ENCODE peak calls at places on chromosomes 2 and 18, in ten cellular contexts. One of them, this sample, is unnamed.

GRCh38 chr2:140650825-140651224 is 1480.0 kb downstream of the LRP1B start:
- DNase-seq in anterior cingulate cortex: no peak
- DNase-seq in skeletal muscle cell: peak
- DNase-seq in fibroblast of lung: peak
- DNase-seq in tibial artery: no peak
- DNase-seq in SW 1271: no peak
- DNase-seq in aorta: no peak
- DNase-seq in head of caudate nucleus: no peak
- DNase-seq in type B pancreatic cell: no peak
- DNase-seq in NCI-H69: no peak
- DNase-seq in this sample: no peak

GRCh38 chr2:73075477-73076373 is 4.2 kb upstream of the SFXN5 start:
- DNase-seq in head of caudate nucleus: peak
- DNase-seq in anterior cingulate cortex: peak
- DNase-seq in SW 1271: no peak
- DNase-seq in tibial artery: peak
- DNase-seq in type B pancreatic cell: no peak
- DNase-seq in aorta: peak
- DNase-seq in fibroblast of lung: peak
- DNase-seq in skeletal muscle cell: no peak
- DNase-seq in NCI-H69: no peak
- DNase-seq in this sample: no peak

GRCh38 chr18:57771183-57771582 is 31.9 kb downstream of the ATP8B1 start:
- DNase-seq in NCI-H69: peak
- DNase-seq in SW 1271: no peak
- DNase-seq in anterior cingulate cortex: no peak
- DNase-seq in skeletal muscle cell: no peak
- DNase-seq in fibroblast of lung: no peak
- DNase-seq in head of caudate nucleus: no peak
- DNase-seq in type B pancreatic cell: no peak
- DNase-seq in tibial artery: no peak
- DNase-seq in aorta: no peak
- DNase-seq in this sample: no peak

GRCh38 chr2:85133751-85134254 is 611 bp downstream of the TCF7L1 start:
- DNase-seq in type B pancreatic cell: peak
- DNase-seq in aorta: peak
- DNase-seq in head of caudate nucleus: no peak
- DNase-seq in NCI-H69: peak
- DNase-seq in SW 1271: no peak
- DNase-seq in skeletal muscle cell: no peak
- DNase-seq in fibroblast of lung: peak
- DNase-seq in tibial artery: peak
- DNase-seq in anterior cingulate cortex: no peak
- DNase-seq in this sample: no peak

GRCh38 chr2:164522561-164522981 is 98.7 kb downstream of the GRB14 start:
- DNase-seq in SW 1271: no peak
- DNase-seq in aorta: no peak
- DNase-seq in skeletal muscle cell: no peak
- DNase-seq in NCI-H69: no peak
- DNase-seq in anterior cingulate cortex: no peak
- DNase-seq in tibial artery: no peak
- DNase-seq in fibroblast of lung: no peak
- DNase-seq in head of caudate nucleus: no peak
- DNase-seq in type B pancreatic cell: no peak
- DNase-seq in this sample: no peak

GRCh38 chr18:79564441-79564840 is 115.2 kb upstream of the CTDP1 start:
- DNase-seq in anterior cingulate cortex: no peak
- DNase-seq in skeletal muscle cell: no peak
- DNase-seq in head of caudate nucleus: no peak
- DNase-seq in fibroblast of lung: no peak
- DNase-seq in type B pancreatic cell: no peak
- DNase-seq in SW 1271: no peak
- DNase-seq in NCI-H69: no peak
- DNase-seq in tibial artery: no peak
- DNase-seq in aorta: no peak
- DNase-seq in this sample: no peak

GRCh38 chr2:151826737-151827157 is 1.5 kb downstream of the ARL5A start:
- DNase-seq in tibial artery: no peak
- DNase-seq in NCI-H69: peak
- DNase-seq in skeletal muscle cell: no peak
- DNase-seq in type B pancreatic cell: no peak
- DNase-seq in head of caudate nucleus: no peak
- DNase-seq in anterior cingulate cortex: no peak
- DNase-seq in SW 1271: no peak
- DNase-seq in fibroblast of lung: peak
- DNase-seq in aorta: no peak
- DNase-seq in this sample: no peak

GRCh38 chr2:3348771-3349170 is 28.8 kb downstream of the EIPR1 start:
- DNase-seq in tibial artery: no peak
- DNase-seq in NCI-H69: peak
- DNase-seq in skeletal muscle cell: no peak
- DNase-seq in SW 1271: no peak
- DNase-seq in fibroblast of lung: no peak
- DNase-seq in aorta: no peak
- DNase-seq in type B pancreatic cell: no peak
- DNase-seq in anterior cingulate cortex: peak
- DNase-seq in head of caudate nucleus: peak
- DNase-seq in this sample: no peak

GRCh38 chr2:67259581-67260347 is 137.4 kb upstream of the ETAA1 start:
- DNase-seq in fibroblast of lung: peak
- DNase-seq in type B pancreatic cell: no peak
- DNase-seq in anterior cingulate cortex: no peak
- DNase-seq in NCI-H69: peak
- DNase-seq in skeletal muscle cell: peak
- DNase-seq in head of caudate nucleus: no peak
- DNase-seq in aorta: peak
- DNase-seq in tibial artery: peak
- DNase-seq in SW 1271: no peak
- DNase-seq in this sample: peak

GRCh38 chr2:44296653-44297052 is 21.4 kb downstream of the SLC3A1 start:
- DNase-seq in type B pancreatic cell: no peak
- DNase-seq in anterior cingulate cortex: no peak
- DNase-seq in aorta: no peak
- DNase-seq in skeletal muscle cell: no peak
- DNase-seq in SW 1271: no peak
- DNase-seq in NCI-H69: no peak
- DNase-seq in tibial artery: no peak
- DNase-seq in fibroblast of lung: no peak
- DNase-seq in head of caudate nucleus: no peak
- DNase-seq in this sample: no peak

GRCh38 chr2:210667726-210668125 is 111.3 kb downstream of the CPS1 start:
- DNase-seq in tibial artery: no peak
- DNase-seq in skeletal muscle cell: no peak
- DNase-seq in NCI-H69: no peak
- DNase-seq in type B pancreatic cell: no peak
- DNase-seq in anterior cingulate cortex: no peak
- DNase-seq in SW 1271: no peak
- DNase-seq in aorta: no peak
- DNase-seq in fibroblast of lung: no peak
- DNase-seq in head of caudate nucleus: no peak
- DNase-seq in this sample: no peak

GRCh38 chr2:228654707-228655106 is 473.2 kb upstream of the SPHKAP start:
- DNase-seq in head of caudate nucleus: no peak
- DNase-seq in NCI-H69: no peak
- DNase-seq in aorta: no peak
- DNase-seq in tibial artery: no peak
- DNase-seq in fibroblast of lung: no peak
- DNase-seq in SW 1271: no peak
- DNase-seq in skeletal muscle cell: no peak
- DNase-seq in anterior cingulate cortex: no peak
- DNase-seq in type B pancreatic cell: no peak
- DNase-seq in this sample: no peak

GRCh38 chr18:22467760-22468553 is 50.2 kb upstream of the CTAGE1 start:
- DNase-seq in skeletal muscle cell: peak
- DNase-seq in aorta: peak
- DNase-seq in SW 1271: no peak
- DNase-seq in tibial artery: peak
- DNase-seq in fibroblast of lung: peak
- DNase-seq in NCI-H69: no peak
- DNase-seq in head of caudate nucleus: no peak
- DNase-seq in anterior cingulate cortex: no peak
- DNase-seq in type B pancreatic cell: no peak
- DNase-seq in this sample: peak

GRCh38 chr2:110812726-110813645 is 80.6 kb downstream of the ACOXL start:
- DNase-seq in aorta: no peak
- DNase-seq in anterior cingulate cortex: no peak
- DNase-seq in tibial artery: no peak
- DNase-seq in fibroblast of lung: no peak
- DNase-seq in head of caudate nucleus: no peak
- DNase-seq in type B pancreatic cell: no peak
- DNase-seq in NCI-H69: no peak
- DNase-seq in skeletal muscle cell: no peak
- DNase-seq in SW 1271: no peak
- DNase-seq in this sample: no peak

GRCh38 chr18:27967938-27968803 is 208.8 kb downstream of the CDH2 start:
- DNase-seq in fibroblast of lung: no peak
- DNase-seq in NCI-H69: no peak
- DNase-seq in type B pancreatic cell: no peak
- DNase-seq in SW 1271: no peak
- DNase-seq in head of caudate nucleus: no peak
- DNase-seq in skeletal muscle cell: no peak
- DNase-seq in aorta: no peak
- DNase-seq in anterior cingulate cortex: no peak
- DNase-seq in tibial artery: no peak
- DNase-seq in this sample: no peak

GRCh38 chr2:190781604-190782198 is 98.9 kb upstream of the GLS start:
- DNase-seq in aorta: no peak
- DNase-seq in type B pancreatic cell: no peak
- DNase-seq in SW 1271: no peak
- DNase-seq in tibial artery: no peak
- DNase-seq in NCI-H69: peak
- DNase-seq in head of caudate nucleus: peak
- DNase-seq in fibroblast of lung: peak
- DNase-seq in skeletal muscle cell: no peak
- DNase-seq in anterior cingulate cortex: no peak
- DNase-seq in this sample: peak

GRCh38 chr2:61262699-61263098 is 100.7 kb downstream of the C2orf74 start:
- DNase-seq in NCI-H69: no peak
- DNase-seq in SW 1271: no peak
- DNase-seq in aorta: no peak
- DNase-seq in anterior cingulate cortex: no peak
- DNase-seq in tibial artery: no peak
- DNase-seq in head of caudate nucleus: no peak
- DNase-seq in type B pancreatic cell: no peak
- DNase-seq in skeletal muscle cell: no peak
- DNase-seq in fibroblast of lung: no peak
- DNase-seq in this sample: no peak

GRCh38 chr2:215851091-215851490 is 162.3 kb downstream of the MREG start:
- DNase-seq in SW 1271: no peak
- DNase-seq in NCI-H69: no peak
- DNase-seq in head of caudate nucleus: no peak
- DNase-seq in anterior cingulate cortex: no peak
- DNase-seq in aorta: no peak
- DNase-seq in type B pancreatic cell: no peak
- DNase-seq in fibroblast of lung: peak
- DNase-seq in tibial artery: no peak
- DNase-seq in skeletal muscle cell: no peak
- DNase-seq in this sample: peak

GRCh38 chr18:36365836-36366775 is 68.6 kb downstream of the FHOD3 start:
- DNase-seq in head of caudate nucleus: no peak
- DNase-seq in anterior cingulate cortex: no peak
- DNase-seq in fibroblast of lung: no peak
- DNase-seq in type B pancreatic cell: no peak
- DNase-seq in aorta: no peak
- DNase-seq in SW 1271: no peak
- DNase-seq in NCI-H69: no peak
- DNase-seq in skeletal muscle cell: no peak
- DNase-seq in tibial artery: no peak
- DNase-seq in this sample: no peak

GRCh38 chr2:218979846-218980738 is 4.9 kb downstream of the FEV start:
- DNase-seq in NCI-H69: peak
- DNase-seq in SW 1271: peak
- DNase-seq in anterior cingulate cortex: peak
- DNase-seq in head of caudate nucleus: peak
- DNase-seq in skeletal muscle cell: no peak
- DNase-seq in fibroblast of lung: peak
- DNase-seq in tibial artery: peak
- DNase-seq in type B pancreatic cell: peak
- DNase-seq in aorta: peak
- DNase-seq in this sample: peak

GRCh38 chr2:66439291-66440010 is 4.5 kb downstream of the MEIS1 start:
- DNase-seq in aorta: peak
- DNase-seq in fibroblast of lung: peak
- DNase-seq in SW 1271: no peak
- DNase-seq in NCI-H69: peak
- DNase-seq in skeletal muscle cell: no peak
- DNase-seq in type B pancreatic cell: no peak
- DNase-seq in anterior cingulate cortex: no peak
- DNase-seq in tibial artery: no peak
- DNase-seq in head of caudate nucleus: peak
- DNase-seq in this sample: no peak

GRCh38 chr2:64402876-64403275 is 51.1 kb upstream of the LGALSL start:
- DNase-seq in NCI-H69: no peak
- DNase-seq in type B pancreatic cell: no peak
- DNase-seq in anterior cingulate cortex: no peak
- DNase-seq in aorta: no peak
- DNase-seq in tibial artery: no peak
- DNase-seq in SW 1271: no peak
- DNase-seq in fibroblast of lung: peak
- DNase-seq in skeletal muscle cell: peak
- DNase-seq in head of caudate nucleus: no peak
- DNase-seq in this sample: no peak

GRCh38 chr2:157264099-157264498 is 6.6 kb downstream of the GALNT5 start:
- DNase-seq in fibroblast of lung: peak
- DNase-seq in SW 1271: no peak
- DNase-seq in head of caudate nucleus: no peak
- DNase-seq in type B pancreatic cell: no peak
- DNase-seq in aorta: no peak
- DNase-seq in anterior cingulate cortex: no peak
- DNase-seq in NCI-H69: no peak
- DNase-seq in tibial artery: no peak
- DNase-seq in skeletal muscle cell: no peak
- DNase-seq in this sample: no peak

GRCh38 chr2:176388886-176389285 is 119.6 kb downstream of the MTX2 start:
- DNase-seq in anterior cingulate cortex: no peak
- DNase-seq in tibial artery: no peak
- DNase-seq in type B pancreatic cell: no peak
- DNase-seq in NCI-H69: no peak
- DNase-seq in SW 1271: no peak
- DNase-seq in head of caudate nucleus: no peak
- DNase-seq in fibroblast of lung: no peak
- DNase-seq in aorta: no peak
- DNase-seq in skeletal muscle cell: no peak
- DNase-seq in this sample: no peak

GRCh38 chr2:181872178-181872577 is 19.4 kb upstream of the ITPRID2 start:
- DNase-seq in type B pancreatic cell: no peak
- DNase-seq in tibial artery: no peak
- DNase-seq in NCI-H69: no peak
- DNase-seq in fibroblast of lung: no peak
- DNase-seq in aorta: no peak
- DNase-seq in head of caudate nucleus: no peak
- DNase-seq in skeletal muscle cell: no peak
- DNase-seq in SW 1271: no peak
- DNase-seq in anterior cingulate cortex: no peak
- DNase-seq in this sample: no peak

GRCh38 chr2:8761529-8762164 is 75.8 kb downstream of the KIDINS220 start:
- DNase-seq in tibial artery: no peak
- DNase-seq in head of caudate nucleus: no peak
- DNase-seq in anterior cingulate cortex: no peak
- DNase-seq in aorta: no peak
- DNase-seq in fibroblast of lung: peak
- DNase-seq in skeletal muscle cell: peak
- DNase-seq in SW 1271: no peak
- DNase-seq in type B pancreatic cell: no peak
- DNase-seq in NCI-H69: peak
- DNase-seq in this sample: peak

GRCh38 chr2:220296174-220296573 is 668.7 kb downstream of the SLC4A3 start:
- DNase-seq in tibial artery: no peak
- DNase-seq in SW 1271: no peak
- DNase-seq in skeletal muscle cell: no peak
- DNase-seq in aorta: no peak
- DNase-seq in head of caudate nucleus: no peak
- DNase-seq in type B pancreatic cell: no peak
- DNase-seq in anterior cingulate cortex: no peak
- DNase-seq in NCI-H69: peak
- DNase-seq in fibroblast of lung: peak
- DNase-seq in this sample: no peak

GRCh38 chr18:47595816-47596501 is 334.5 kb downstream of the SMAD2 start:
- DNase-seq in type B pancreatic cell: no peak
- DNase-seq in tibial artery: no peak
- DNase-seq in fibroblast of lung: no peak
- DNase-seq in aorta: no peak
- DNase-seq in NCI-H69: peak
- DNase-seq in SW 1271: no peak
- DNase-seq in head of caudate nucleus: no peak
- DNase-seq in anterior cingulate cortex: no peak
- DNase-seq in skeletal muscle cell: no peak
- DNase-seq in this sample: no peak